ENCODE peak calls at places on chromosomes 7 and 10, in six cellular contexts. W is cardiac muscle cell, S is right lobe of liver, R is thyroid gland, A is HCT116, N is GM23248. Q is an unnamed sample. For H3K4me1, the result is how much of the 10 kb centered on the place peaks cover.

GRCh38 chr7:84247591-84247990 is 53.0 kb upstream of the SEMA3A start:
- DNase-seq in W (no peak), N (peak), R (no peak), S (no peak), A (no peak), Q (no peak)

GRCh38 chr7:150388709-150389531 is 9.8 kb downstream of the ZNF775 start:
- DNase-seq in N (peak), R (peak), S (peak), A (no peak), W (peak), Q (no peak)

GRCh38 chr7:50795831-50796230 is 13.1 kb upstream of the GRB10 start:
- DNase-seq in N (no peak), W (no peak), S (no peak), A (no peak), R (no peak), Q (no peak)

GRCh38 chr10:71939861-71940474 is 24.2 kb upstream of the CHST3 start:
- DNase-seq in N (no peak), R (no peak), A (no peak), W (no peak), S (peak), Q (no peak)

GRCh38 chr10:44960098-44960480 is 487 bp downstream of the RASSF4 start:
- DNase-seq in W (no peak), S (no peak), N (no peak), A (no peak), R (no peak), Q (no peak)

GRCh38 chr7:38463277-38464224 is 167.6 kb downstream of the AMPH start:
- DNase-seq in S (peak), R (peak), N (peak), W (no peak), A (no peak), Q (no peak)

GRCh38 chr10:49776851-49777250 is 14.7 kb upstream of the OGDHL start:
- DNase-seq in R (no peak), A (no peak), S (no peak), W (no peak), N (no peak), Q (no peak)

GRCh38 chr7:45580053-45580872 is 6.1 kb downstream of the ADCY1 start:
- DNase-seq in A (no peak), N (peak), S (no peak), R (peak), W (no peak), Q (no peak)

GRCh38 chr10:43190775-43191174 is 52.5 kb downstream of the CSGALNACT2 start:
- DNase-seq in S (no peak), A (no peak), W (no peak), N (peak), R (no peak), Q (no peak)

GRCh38 chr10:79063071-79063491 is 5.7 kb upstream of the ZMIZ1 start:
- DNase-seq in W (no peak), S (peak), R (no peak), N (no peak), A (no peak), Q (no peak)

GRCh38 chr10:88377510-88377909 is 205.6 kb downstream of the RNLS start:
- DNase-seq in A (no peak), R (no peak), W (no peak), S (no peak), N (no peak), Q (no peak)

GRCh38 chr10:86523348-86523747 is 1.8 kb upstream of the WAPL start:
- DNase-seq in S (no peak), W (peak), A (peak), N (peak), R (peak), Q (no peak)

GRCh38 chr7:40586197-40586596 is 451.4 kb downstream of the SUGCT start:
- DNase-seq in N (peak), A (no peak), S (no peak), W (no peak), R (no peak), Q (no peak)

GRCh38 chr10:29858352-29859267 is 200.8 kb downstream of the JCAD start:
- DNase-seq in S (peak), W (peak), R (peak), A (peak), N (peak), Q (no peak)

GRCh38 chr7:6619961-6620360 is 4.6 kb downstream of the ZNF853 start:
- DNase-seq in W (no peak), R (no peak), A (no peak), N (no peak), S (no peak), Q (no peak)

GRCh38 chr7:87934699-87935372 is 785 bp downstream of the ADAM22 start:
- DNase-seq in S (no peak), A (no peak), W (peak), N (peak), R (peak), Q (no peak)

GRCh38 chr7:135602304-135602703 is 44.6 kb downstream of the NUP205 start:
- DNase-seq in A (no peak), N (peak), R (no peak), S (no peak), W (no peak), Q (no peak)

GRCh38 chr7:2757904-2758672 is 70.1 kb downstream of the AMZ1 start:
- DNase-seq in S (no peak), N (peak), R (no peak), W (peak), A (peak), Q (no peak)
- H3K4me3 ChIP-seq in S (no peak), N (peak), R (no peak), W (no peak), A (peak), Q (no peak)

DNA sequence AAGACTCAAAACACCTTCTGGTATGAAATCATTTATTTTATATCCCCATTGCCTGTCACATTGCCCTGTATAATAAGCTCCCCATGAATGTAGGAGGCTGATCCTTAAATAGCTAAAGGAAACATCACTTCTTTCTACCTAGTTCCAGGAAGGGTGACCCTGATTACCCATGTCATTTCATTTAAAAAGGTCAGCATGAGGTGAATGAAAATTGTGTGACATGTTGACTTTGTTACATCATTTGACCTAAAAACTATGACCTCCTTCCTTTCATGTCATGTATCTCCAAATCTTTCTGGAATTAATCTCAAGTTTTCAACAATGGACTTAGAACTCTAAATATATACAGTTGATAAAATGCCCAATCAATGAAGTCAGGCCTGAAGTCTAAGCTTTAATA is 161.5 kb downstream of the AHR start:
- DNase-seq in R (no peak), W (no peak), A (no peak), S (no peak), N (no peak), Q (no peak)
- H3K4me1 ChIP-seq in R (under half), W (under half), A (under half), S (under half), N (under half), Q (under half)

GRCh38 chr7:69105092-69105491 is 493.2 kb upstream of the AUTS2 start:
- DNase-seq in A (no peak), W (no peak), N (no peak), S (no peak), R (no peak), Q (no peak)
- H3K27ac ChIP-seq in A (no peak), W (no peak), N (no peak), S (no peak), R (no peak), Q (no peak)

GRCh38 chr10:90089724-90090123 is 388.3 kb downstream of the KIF20B start:
- DNase-seq in S (no peak), R (no peak), N (no peak), W (no peak), A (no peak), Q (no peak)

GRCh38 chr10:90088008-90088322 is 386.6 kb downstream of the KIF20B start:
- DNase-seq in A (no peak), R (no peak), S (no peak), N (no peak), W (no peak), Q (no peak)

DNA sequence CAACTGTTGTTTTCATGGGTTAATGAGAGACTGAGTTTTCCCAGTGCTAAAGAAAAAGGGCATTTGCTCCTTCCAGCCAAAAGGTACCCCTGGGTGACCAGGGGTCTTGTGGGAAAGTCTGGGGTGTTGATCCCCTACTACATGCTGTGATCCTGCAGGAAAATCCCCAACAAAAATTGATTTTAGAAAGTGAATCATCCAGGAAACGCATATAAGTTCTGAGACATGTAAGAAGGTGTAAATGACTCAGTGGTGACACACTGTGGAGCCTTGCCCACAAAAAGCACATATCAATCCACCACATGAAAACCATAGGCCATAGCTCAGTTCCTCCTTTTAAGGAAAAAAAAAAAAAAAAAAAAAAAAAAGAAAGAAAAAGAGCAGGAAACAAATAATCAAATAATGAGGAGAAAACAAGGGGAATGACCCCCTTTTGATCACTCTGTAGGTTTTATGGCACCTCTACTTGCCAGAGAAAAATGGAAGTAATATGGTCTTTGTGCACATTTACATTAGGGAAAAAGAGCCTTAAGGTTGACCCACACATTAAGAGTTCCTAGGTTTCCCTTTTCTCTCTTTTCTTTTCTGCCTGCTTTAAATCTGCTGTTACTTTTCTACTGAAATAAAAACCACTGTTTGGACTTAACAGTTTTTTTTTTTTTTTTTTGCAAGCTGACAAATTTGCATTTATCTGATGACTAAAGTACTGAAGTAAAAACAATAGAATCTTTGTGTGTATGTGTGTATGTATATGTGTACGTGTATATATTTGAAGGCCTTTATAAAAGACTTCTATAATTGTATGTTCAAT is 386.0 kb downstream of the KIF20B start:
- DNase-seq in N (no peak), W (no peak), R (no peak), S (no peak), A (peak), Q (no peak)
- H3K4me3 ChIP-seq in N (no peak), W (no peak), R (no peak), S (no peak), A (peak), Q (no peak)

DNA sequence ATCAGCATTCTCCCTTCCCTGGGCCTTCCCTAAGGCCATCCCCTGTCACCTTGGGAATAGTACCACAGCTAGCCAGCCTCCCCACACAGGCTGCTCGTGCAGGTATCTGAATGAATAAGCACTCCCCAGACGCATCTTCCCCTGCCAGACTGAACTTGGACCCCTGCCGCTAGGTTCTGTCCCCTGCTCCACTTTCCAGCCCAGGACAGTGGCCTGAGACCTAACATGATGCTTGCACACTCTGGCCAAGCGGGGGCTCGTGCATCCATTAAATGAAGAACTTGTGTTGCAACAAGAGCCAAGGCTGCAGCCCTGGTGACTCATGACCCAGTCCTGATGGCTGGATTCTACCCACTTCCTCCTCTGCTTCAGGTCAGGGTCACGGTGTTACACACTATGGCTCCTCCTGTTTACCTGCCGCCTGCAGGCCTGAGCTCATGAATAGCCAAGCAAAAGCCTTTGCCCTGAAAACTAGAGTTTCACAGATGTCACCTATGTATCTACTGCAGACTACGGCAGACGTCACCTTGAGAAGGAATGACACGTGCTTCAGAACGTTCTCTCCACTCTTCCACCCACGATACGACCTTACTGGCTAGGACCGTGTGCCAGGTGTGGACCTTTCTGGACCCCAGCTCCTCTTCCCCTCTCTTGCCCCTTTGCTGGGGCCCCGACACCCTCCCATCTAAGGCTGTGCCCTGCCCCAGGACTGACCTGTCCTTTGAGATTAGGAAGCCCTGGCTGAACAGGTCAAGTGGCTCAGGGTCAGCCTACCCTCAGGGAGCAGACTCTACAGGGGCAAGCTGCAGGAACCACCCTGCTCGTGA is 6.5 kb downstream of the ASB13 start:
- DNase-seq in A (peak), R (no peak), W (no peak), N (peak), S (peak), Q (no peak)
- H3K4me1 ChIP-seq in A (under half), R (under half), W (under half), N (under half), S (half or more), Q (under half)

GRCh38 chr10:13685885-13686284 is 99.1 kb downstream of the PRPF18 start:
- DNase-seq in S (peak), A (no peak), N (no peak), R (no peak), W (no peak), Q (no peak)

GRCh38 chr10:13686331-13686752 is 99.6 kb downstream of the PRPF18 start:
- DNase-seq in S (no peak), A (no peak), N (no peak), R (no peak), W (peak), Q (no peak)

GRCh38 chr10:13683017-13683416 is 96.3 kb downstream of the PRPF18 start:
- DNase-seq in N (no peak), A (no peak), S (no peak), W (no peak), R (no peak), Q (no peak)

GRCh38 chr10:13684252-13684791 is 97.6 kb downstream of the PRPF18 start:
- DNase-seq in R (peak), A (no peak), N (peak), W (no peak), S (no peak), Q (no peak)

GRCh38 chr10:13684813-13685511 is 98.2 kb downstream of the PRPF18 start:
- DNase-seq in W (no peak), A (no peak), S (no peak), R (no peak), N (peak), Q (no peak)
- H3K27ac ChIP-seq in W (no peak), A (no peak), S (peak), R (no peak), N (peak), Q (no peak)

DNA sequence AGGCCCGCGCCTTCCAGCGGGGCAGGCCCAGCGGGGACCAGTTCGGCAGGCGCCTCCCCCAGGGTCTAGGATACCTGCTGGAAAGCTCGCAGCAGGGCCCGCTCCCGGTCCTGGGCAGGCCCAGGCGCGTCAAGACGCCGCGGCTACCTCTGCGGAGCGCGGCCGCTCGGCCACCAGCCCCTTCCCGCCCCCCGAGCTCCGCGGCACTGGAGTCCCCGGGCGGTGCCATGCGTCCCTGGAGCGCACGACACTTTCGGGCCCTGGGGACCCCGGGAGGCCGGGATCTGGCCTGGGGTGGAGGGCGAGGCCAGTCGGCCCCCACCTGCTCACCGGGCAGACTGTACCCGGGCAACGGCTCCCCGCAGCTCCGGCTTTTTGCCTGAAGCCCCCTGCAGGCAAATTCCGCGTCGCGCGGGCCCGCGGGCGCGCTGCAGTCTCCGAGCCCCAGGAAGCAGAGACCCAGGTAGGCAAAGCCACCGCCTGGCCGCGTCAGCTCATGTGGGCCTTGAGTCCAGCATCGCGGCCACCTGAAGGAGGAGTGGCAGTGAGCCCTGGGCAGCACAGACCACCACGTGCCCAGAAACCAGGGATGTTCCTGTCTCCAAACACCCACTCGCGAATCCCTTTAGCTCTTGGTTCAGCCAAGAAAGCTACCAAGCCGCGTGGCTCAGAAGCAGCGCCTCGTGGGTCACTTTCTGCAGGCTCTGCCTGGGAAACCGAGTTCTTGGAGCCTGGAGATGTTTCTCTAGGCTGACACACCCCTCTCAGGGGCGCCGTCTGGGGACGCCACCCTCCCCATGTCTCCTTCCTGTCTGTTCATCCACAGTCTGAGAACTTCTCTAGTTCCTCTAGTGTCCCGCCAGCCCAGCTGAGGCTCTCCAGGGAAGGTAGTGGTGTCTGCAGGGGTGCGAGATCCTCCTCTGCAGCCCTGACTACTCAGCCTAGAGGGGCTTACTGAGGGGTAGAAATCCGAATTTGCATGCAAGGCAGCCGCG is 46.1 kb upstream of the APBB1IP start:
- DNase-seq in R (no peak), A (no peak), W (no peak), S (no peak), N (no peak), Q (peak)
- H3K4me3 ChIP-seq in R (no peak), A (no peak), W (no peak), S (no peak), N (no peak), Q (peak)